ENCODE peak calls at places on chromosomes 2 and 18, in four cellular contexts. T is stimulated activated CD4-positive, alpha-beta T cell treated with anti-CD3 and anti-CD28 coated beads, Interleukin-2, amount 100 ng/mL, for 48 hours; O is NCI-H526; M is HFFc6. K is an unnamed sample.

GRCh38 chr2:100272848-100273329 is 49.4 kb downstream of the LONRF2 start:
- DNase-seq in M (no peak), T (no peak), O (no peak), K (no peak)

GRCh38 chr18:41144444-41144843 is 810.6 kb upstream of the PIK3C3 start:
- DNase-seq in T (no peak), O (no peak), M (peak), K (peak)

GRCh38 chr2:69667805-69668382 is 24.4 kb upstream of the AAK1 start:
- DNase-seq in T (no peak), O (no peak), M (peak), K (peak)

GRCh38 chr2:135473567-135473966 is 57.5 kb downstream of the ZRANB3 start:
- DNase-seq in O (peak), M (no peak), T (no peak), K (peak)

GRCh38 chr2:79824086-79824786 is 311.4 kb downstream of the CTNNA2 start:
- DNase-seq in T (no peak), O (no peak), M (no peak), K (no peak)

GRCh38 chr2:234840336-234840735 is 111.5 kb upstream of the SH3BP4 start:
- DNase-seq in O (no peak), M (peak), T (no peak), K (peak)

GRCh38 chr2:107091163-107091864 is 205.3 kb upstream of the ST6GAL2 start:
- DNase-seq in T (no peak), O (no peak), M (no peak), K (no peak)

GRCh38 chr2:226123307-226123706 is 676.3 kb downstream of the IRS1 start:
- DNase-seq in M (peak), O (no peak), T (no peak), K (peak)

GRCh38 chr2:84556190-84556589 is 39.9 kb downstream of the DNAH6 start:
- DNase-seq in O (no peak), M (no peak), T (no peak), K (no peak)

GRCh38 chr2:2271471-2271941 is 59.6 kb downstream of the MYT1L start:
- DNase-seq in M (peak), T (no peak), O (no peak), K (peak)